ENCODE peak calls at places on chromosomes 13 and 19, in nine cellular contexts. W, Y, H, X, J, D, P, F and B are unnamed samples.
A peak's percentile ranks its signal among the peaks of the same experiment; 100 is the strongest.

GRCh38 chr19:36041831-36042230 is 9.2 kb upstream of the CLIP3 start:
- DNase-seq in W (no peak), H (no peak), Y (no peak), P (peak; percentile 63), J (no peak), F (no peak), X (no peak), D (peak; percentile 79), B (no peak)

GRCh38 chr19:13729859-13730258 is 34.5 kb upstream of the MRI1 start:
- DNase-seq in H (no peak), F (no peak), Y (no peak), J (no peak), P (no peak), X (no peak), W (no peak), D (peak; percentile 25), B (no peak)

GRCh38 chr19:39057615-39058014 is 25.3 kb upstream of the FBXO27 start:
- DNase-seq in H (no peak), J (no peak), Y (no peak), P (no peak), D (no peak), W (no peak), F (no peak), X (no peak), B (no peak)

GRCh38 chr19:39197808-39198207 is 1.0 kb downstream of the NCCRP1 start:
- DNase-seq in X (no peak), J (no peak), D (no peak), Y (no peak), F (no peak), H (no peak), P (no peak), W (no peak), B (no peak)

GRCh38 chr13:45372189-45373115 is 31.5 kb upstream of the TPT1 start:
- DNase-seq in H (no peak), W (no peak), J (no peak), F (no peak), P (no peak), Y (no peak), X (no peak), D (peak; percentile 23), B (no peak)

GRCh38 chr13:104625196-104625595 is 1559.0 kb upstream of the SLC10A2 start:
- DNase-seq in J (no peak), D (no peak), F (no peak), W (no peak), Y (no peak), X (no peak), H (no peak), P (no peak), B (no peak)

GRCh38 chr19:2476451-2477140 is 669 bp downstream of the GADD45B start:
- DNase-seq in X (peak; percentile 79), J (peak; percentile 61), P (peak; percentile 66), F (peak; percentile 44), D (peak; percentile 64), W (no peak), Y (no peak), H (no peak), B (peak; percentile 88)

GRCh38 chr13:104143760-104144406 is 1077.7 kb upstream of the SLC10A2 start:
- DNase-seq in D (no peak), P (no peak), H (peak; percentile 70), J (no peak), X (no peak), F (no peak), W (no peak), Y (no peak), B (no peak)

GRCh38 chr19:18833849-18834643 is 2.3 kb downstream of the UPF1 start:
- DNase-seq in H (peak; percentile 54), Y (no peak), J (no peak), P (no peak), X (no peak), F (no peak), D (peak; percentile 10), W (no peak), B (no peak)

GRCh38 chr13:105545811-105546210 is 989.7 kb downstream of the EFNB2 start:
- DNase-seq in W (no peak), H (no peak), F (no peak), P (no peak), J (no peak), X (no peak), D (no peak), Y (no peak), B (no peak)

GRCh38 chr19:39679791-39680168 is 24.1 kb downstream of the LGALS16 start:
- DNase-seq in Y (no peak), X (peak; percentile 59), J (no peak), F (no peak), H (no peak), D (no peak), W (no peak), P (no peak), B (no peak)

GRCh38 chr13:111216166-111216960 is 101.3 kb downstream of the ARHGEF7 start:
- DNase-seq in Y (no peak), F (no peak), J (no peak), P (no peak), H (peak; percentile 13), D (peak; percentile 30), X (peak; percentile 36), W (no peak), B (peak; percentile 47)

GRCh38 chr19:45935267-45935666 is 20.7 kb upstream of the NANOS2 start:
- DNase-seq in F (no peak), J (no peak), D (no peak), H (no peak), X (no peak), Y (no peak), W (no peak), P (no peak), B (no peak)

GRCh38 chr19:52638601-52639000 is 446 bp upstream of the ZNF83 start:
- DNase-seq in D (peak; percentile 65), X (peak; percentile 2), H (peak; percentile 66), W (no peak), Y (peak; percentile 9), F (no peak), P (peak; percentile 53), J (no peak), B (peak; percentile 75)

GRCh38 chr19:17125052-17125727 is 49.6 kb downstream of the MYO9B start:
- DNase-seq in J (no peak), W (no peak), F (no peak), H (no peak), D (no peak), X (peak; percentile 12), P (peak; percentile 61), Y (no peak), B (no peak)

GRCh38 chr19:50719566-50719965 is at the start of gene SHANK1:
- DNase-seq in D (no peak), F (no peak), Y (no peak), H (no peak), J (no peak), W (no peak), P (no peak), X (no peak), B (peak; percentile 77)

GRCh38 chr13:98246538-98247172 is 69.6 kb upstream of the RNF113B start:
- DNase-seq in F (no peak), D (no peak), P (no peak), H (no peak), J (no peak), W (no peak), Y (no peak), X (no peak), B (no peak)

GRCh38 chr13:78604782-78605611 is 1.6 kb upstream of the POU4F1 start:
- DNase-seq in D (peak; percentile 26), P (no peak), H (peak; percentile 59), X (no peak), J (no peak), Y (no peak), W (no peak), F (no peak), B (no peak)

GRCh38 chr13:19685034-19685433 is 51.6 kb downstream of the MPHOSPH8 start:
- DNase-seq in F (no peak), Y (no peak), P (no peak), D (no peak), H (no peak), X (no peak), J (no peak), W (no peak), B (no peak)

GRCh38 chr19:21221653-21222052 is 79.8 kb downstream of the ZNF431 start:
- DNase-seq in Y (no peak), X (no peak), W (no peak), J (no peak), F (no peak), D (no peak), H (no peak), P (no peak), B (no peak)

GRCh38 chr19:482186-483041 is 13.9 kb upstream of the MADCAM1 start:
- DNase-seq in J (no peak), H (no peak), W (no peak), F (no peak), X (no peak), D (no peak), Y (no peak), P (no peak), B (no peak)

GRCh38 chr13:113579686-113580085 is 4.9 kb upstream of the TFDP1 start:
- DNase-seq in D (no peak), J (no peak), H (no peak), F (no peak), Y (peak; percentile 5), P (no peak), X (no peak), W (no peak), B (no peak)

GRCh38 chr13:37777676-37778075 is 91.9 kb downstream of the TRPC4 start:
- DNase-seq in D (no peak), F (no peak), W (no peak), Y (no peak), J (no peak), H (no peak), P (no peak), X (no peak), B (no peak)

GRCh38 chr13:110662105-110662504 is 43.8 kb downstream of the CARS2 start:
- DNase-seq in W (no peak), Y (no peak), H (no peak), X (no peak), F (no peak), J (no peak), D (no peak), P (no peak), B (peak; percentile 73)

GRCh38 chr19:13953021-13953531 is 767 bp downstream of the DCAF15 start:
- DNase-seq in P (peak; percentile 86), J (no peak), W (no peak), H (no peak), Y (no peak), F (no peak), X (no peak), D (peak; percentile 63), B (peak; percentile 34)

GRCh38 chr19:40355975-40356680 is 7.6 kb downstream of the PLD3 start:
- DNase-seq in D (no peak), X (no peak), W (no peak), F (no peak), H (no peak), P (no peak), Y (no peak), J (no peak), B (no peak)

GRCh38 chr13:27789495-27790303 is 2.6 kb upstream of the GSX1 start:
- DNase-seq in X (peak; percentile 17), D (no peak), Y (no peak), W (no peak), P (no peak), J (no peak), H (no peak), F (no peak), B (no peak)

GRCh38 chr19:14127929-14128509 is 8.4 kb downstream of the ASF1B start:
- DNase-seq in P (no peak), Y (no peak), J (peak; percentile 10), X (no peak), D (no peak), H (no peak), W (no peak), F (no peak), B (peak; percentile 47)

GRCh38 chr13:111640476-111640875 is 320.0 kb downstream of the TEX29 start:
- DNase-seq in H (no peak), P (no peak), D (no peak), Y (no peak), W (no peak), X (no peak), J (no peak), F (no peak), B (no peak)